ENCODE peak calls at places on chromosomes 5 and 9, in five cellular contexts. L is tibial nerve; W is lower leg skin; O is CD8-positive, alpha-beta T cell; S is fibroblast of lung. B is an unnamed sample.

GRCh38 chr9:4850611-4851010 is 57.9 kb downstream of the RCL1 start:
- DNase-seq in L (peak; percentile 39), W (peak; percentile 54), O (no peak), S (peak; percentile 50), B (no peak)

GRCh38 chr5:143119881-143120341 is 283.6 kb downstream of the NR3C1 start:
- DNase-seq in L (no peak), O (no peak), S (no peak), W (no peak), B (no peak)

GRCh38 chr5:72392326-72392733 is 72.2 kb downstream of the PTCD2 start:
- DNase-seq in L (no peak), W (no peak), S (peak; percentile 30), O (no peak), B (no peak)

GRCh38 chr5:166178681-166179080 is 2112.8 kb upstream of the WWC1 start:
- DNase-seq in O (no peak), W (no peak), L (no peak), S (no peak), B (no peak)

GRCh38 chr9:117783828-117784227 is 79.6 kb downstream of the TLR4 start:
- DNase-seq in S (no peak), W (no peak), L (no peak), O (no peak), B (no peak)

GRCh38 chr5:9361835-9362234 is 184.0 kb downstream of the SEMA5A start:
- DNase-seq in L (peak; percentile 59), W (no peak), O (no peak), S (peak; percentile 84), B (no peak)

GRCh38 chr5:61055434-61056006 is 106.7 kb downstream of the SMIM15 start:
- DNase-seq in L (no peak), S (peak; percentile 80), O (no peak), W (no peak), B (no peak)

GRCh38 chr5:172944741-172945140 is 14.5 kb upstream of the RPL26L1 start:
- DNase-seq in W (no peak), S (no peak), L (no peak), O (no peak), B (no peak)

GRCh38 chr9:6552033-6552737 is 93.3 kb downstream of the GLDC start:
- DNase-seq in L (no peak), S (peak; percentile 89), O (no peak), W (no peak), B (no peak)

GRCh38 chr5:36378551-36378950 is 76.8 kb upstream of the RANBP3L start:
- DNase-seq in O (no peak), S (peak; percentile 24), L (no peak), W (no peak), B (no peak)

GRCh38 chr5:98845878-98846277 is 72.4 kb downstream of the RGMB start:
- DNase-seq in O (no peak), W (no peak), L (no peak), S (no peak), B (no peak)

GRCh38 chr5:179348833-179349232 is 3.6 kb upstream of the ADAMTS2 start:
- DNase-seq in L (no peak), W (no peak), S (no peak), O (no peak), B (no peak)

GRCh38 chr5:172901012-172901780 is 58.0 kb upstream of the RPL26L1 start:
- DNase-seq in W (no peak), L (no peak), S (peak; percentile 91), O (no peak), B (no peak)

GRCh38 chr5:142650060-142650459 is 35.8 kb downstream of the FGF1 start:
- DNase-seq in L (no peak), W (no peak), O (no peak), S (no peak), B (no peak)

GRCh38 chr5:15645376-15645775 is 145.4 kb downstream of the FBXL7 start:
- DNase-seq in L (no peak), O (no peak), S (peak; percentile 12), W (no peak), B (no peak)

GRCh38 chr5:144460608-144461007 is 289.9 kb downstream of the KCTD16 start:
- DNase-seq in S (peak; percentile 2), O (no peak), L (no peak), W (no peak), B (no peak)

GRCh38 chr9:36873247-36873875 is 160.7 kb downstream of the PAX5 start:
- DNase-seq in S (peak; percentile 56), W (peak; percentile 38), L (peak; percentile 36), O (peak; percentile 83), B (peak; percentile 60)

GRCh38 chr5:128199104-128199503 is 115.5 kb downstream of the SLC12A2 start:
- DNase-seq in S (peak; percentile 22), O (no peak), L (no peak), W (no peak), B (no peak)

GRCh38 chr5:79020861-79021561 is 35.9 kb upstream of the ARSB start:
- DNase-seq in W (peak; percentile 20), O (no peak), L (peak; percentile 64), S (peak; percentile 76), B (no peak)

GRCh38 chr9:138100711-138101349 is 223.2 kb downstream of the CACNA1B start:
- DNase-seq in L (no peak), O (peak; percentile 11), W (no peak), S (no peak), B (no peak)

GRCh38 chr9:111896942-111897830 is 572 bp downstream of the UGCG start:
- DNase-seq in S (peak; percentile 44), O (no peak), L (peak; percentile 29), W (peak; percentile 38), B (peak; percentile 41)

GRCh38 chr9:132531187-132531586 is 51.2 kb upstream of the BARHL1 start:
- DNase-seq in W (no peak), L (no peak), S (no peak), O (no peak), B (no peak)

GRCh38 chr9:78972303-78973002 is 599.3 kb upstream of the TLE4 start:
- DNase-seq in S (no peak), L (no peak), O (no peak), W (no peak), B (no peak)

GRCh38 chr5:10596886-10597451 is 33.1 kb downstream of the ANKRD33B start:
- DNase-seq in S (no peak), W (no peak), L (no peak), O (no peak), B (no peak)

DNA sequence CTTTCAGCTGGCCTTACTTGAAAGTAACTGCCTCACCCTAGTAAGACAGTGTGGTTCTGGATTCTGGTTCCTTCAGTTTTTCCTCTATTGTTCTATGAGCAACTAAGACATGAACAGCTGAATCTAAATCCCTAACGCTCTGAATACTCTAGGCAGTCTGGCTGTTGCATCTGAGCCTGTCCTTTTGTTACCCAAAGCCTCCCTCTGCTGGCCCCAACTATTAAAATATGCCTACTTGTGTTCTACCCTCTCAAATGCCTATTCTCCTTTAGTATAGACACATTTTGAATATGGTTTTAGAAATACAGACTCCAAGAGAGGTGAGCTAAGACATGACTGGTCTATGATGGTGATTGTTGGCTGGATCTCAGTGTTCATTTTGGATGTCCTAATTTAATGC is 1203.6 kb upstream of the DMAC1 start:
- DNase-seq in W (no peak), S (peak; percentile 58), L (peak; percentile 30), O (no peak), B (no peak)
- TF ChIP-seq CTCF in W (no peak), S (peak; percentile 39), L (no peak), O (no peak), B (no peak)

DNA sequence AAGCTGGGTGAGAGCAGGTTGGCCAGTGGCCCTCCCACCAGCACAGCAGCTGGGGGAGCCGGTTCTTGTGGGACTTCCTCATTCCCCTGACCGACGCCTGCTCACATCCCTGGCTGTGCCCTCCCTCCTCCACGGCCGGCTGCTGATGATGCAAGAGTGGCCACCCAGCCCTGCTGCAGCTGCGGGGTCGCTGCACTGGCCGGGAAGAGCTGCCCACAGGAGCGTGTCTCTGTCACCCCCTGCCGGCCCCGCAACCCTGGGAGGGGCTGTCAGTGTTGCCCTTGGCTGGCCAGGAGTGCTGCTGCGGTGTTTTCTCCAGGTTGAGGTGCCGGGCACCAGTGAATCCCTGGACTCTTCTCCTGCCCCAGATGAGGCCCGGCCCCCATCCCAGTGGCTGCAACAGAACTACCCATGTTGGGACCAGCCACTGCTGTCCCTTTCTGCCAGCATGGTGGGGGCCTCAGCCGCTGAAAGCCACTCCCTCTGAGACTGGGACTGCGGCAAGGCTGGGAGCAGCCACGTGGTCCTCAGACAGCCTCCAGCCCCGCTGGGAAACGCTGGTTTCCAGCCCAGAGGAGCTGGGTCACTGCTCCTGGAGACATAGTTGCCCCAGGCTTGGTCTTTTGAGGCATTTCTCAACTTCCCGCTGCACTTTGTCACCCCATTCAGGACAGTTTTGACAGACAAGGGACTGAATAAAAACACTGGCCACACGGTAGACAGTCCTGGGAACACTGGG is 739 bp downstream of the CARD9 start:
- DNase-seq in O (no peak), S (peak; percentile 87), L (peak; percentile 53), W (no peak), B (no peak)
- TF ChIP-seq CTCF in O (no peak), S (peak; percentile 46), L (no peak), W (no peak), B (no peak)

DNA sequence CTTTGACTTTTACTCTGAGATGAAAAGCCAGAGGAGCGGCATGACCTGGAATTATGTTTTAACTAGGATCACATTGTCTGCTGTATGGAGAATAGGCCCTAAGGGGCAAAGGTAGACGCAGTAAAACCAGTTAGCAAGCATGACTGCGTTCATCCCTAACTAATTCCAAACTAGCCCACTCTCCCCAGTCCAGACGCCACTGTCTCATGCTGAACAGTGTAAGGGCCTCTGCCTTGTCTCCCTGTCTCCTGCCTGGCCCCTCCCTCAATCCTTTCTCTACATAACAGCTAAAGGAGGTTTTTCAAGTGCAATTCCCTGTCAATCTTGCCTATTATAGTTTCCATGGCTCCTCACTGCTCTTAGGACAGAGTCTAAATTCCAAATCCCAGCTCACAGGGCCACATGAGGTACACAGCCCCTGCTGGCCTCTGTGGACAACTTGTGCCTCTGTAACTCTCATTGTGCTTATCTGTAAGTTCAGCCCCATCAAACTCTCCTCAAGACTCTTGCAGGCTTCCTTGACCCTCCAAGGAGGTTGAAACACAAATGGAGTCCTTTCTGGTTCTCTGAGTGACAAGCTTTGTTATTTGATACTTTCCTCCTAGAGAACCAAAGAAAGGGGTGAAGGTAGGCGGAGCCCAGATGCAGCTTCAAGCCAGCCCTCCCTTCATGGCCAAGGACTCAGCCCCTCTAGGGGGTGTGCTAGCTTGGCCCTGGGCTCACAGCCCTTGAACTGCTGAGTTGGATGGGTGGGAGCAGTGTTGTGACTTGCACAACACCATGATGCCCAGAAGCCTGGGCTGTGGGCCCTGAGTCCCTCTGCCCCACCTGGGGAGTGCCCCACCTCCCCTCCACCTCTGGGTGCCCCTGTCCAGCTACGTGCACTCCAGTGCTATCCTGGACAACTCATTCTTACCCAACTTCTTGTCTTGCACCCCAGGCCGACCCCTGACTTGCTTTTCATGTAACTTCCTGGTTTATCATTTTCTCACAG is 15.9 kb upstream of the SLC22A4 start:
- DNase-seq in W (no peak), S (no peak), O (no peak), L (no peak), B (no peak)
- TF ChIP-seq CTCF in W (no peak), S (no peak), O (no peak), L (no peak), B (no peak)

DNA sequence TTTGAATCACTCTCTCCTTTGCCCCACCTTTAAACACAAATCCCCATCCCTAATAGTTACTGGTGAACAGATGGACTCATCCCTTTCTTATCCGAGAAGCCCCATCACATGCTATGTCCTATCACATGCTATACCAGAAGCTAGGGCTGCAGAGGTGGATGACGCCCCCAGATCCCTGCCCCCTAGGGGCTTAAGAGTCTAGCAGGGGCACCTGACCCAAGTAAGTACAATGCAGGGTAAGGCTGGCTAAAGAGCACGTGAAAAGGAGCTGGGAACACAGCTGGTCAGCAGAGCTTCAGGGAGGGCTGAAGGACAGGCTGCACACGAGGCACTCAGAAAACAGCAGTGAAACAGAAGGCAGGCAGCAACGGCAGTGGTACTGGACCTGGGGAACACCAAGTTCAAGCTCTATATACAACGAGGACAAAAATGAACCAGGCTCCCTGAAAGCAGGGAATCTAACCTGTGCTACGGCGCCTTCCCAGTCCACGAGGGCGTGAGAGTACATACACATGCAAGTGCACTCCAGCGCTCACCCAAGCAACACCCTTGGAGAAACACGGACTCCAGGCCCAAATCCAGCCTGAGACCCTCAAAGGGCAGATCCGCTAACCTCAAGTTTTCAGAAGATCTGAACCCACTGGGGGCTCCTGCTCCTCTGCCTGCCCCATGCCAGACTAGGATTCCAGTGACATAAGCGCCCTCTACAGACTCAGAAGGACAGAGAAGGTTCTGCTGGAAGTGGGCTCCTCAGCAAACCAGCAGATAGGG is 57.5 kb downstream of the PSMB7 start:
- DNase-seq in O (peak; percentile 46), W (peak; percentile 12), S (no peak), L (no peak), B (no peak)
- TF ChIP-seq CTCF in O (no peak), W (no peak), S (no peak), L (peak; percentile 8), B (no peak)